ENCODE peak calls at places on chromosomes 12 and 14, in ten cellular contexts. G is germinal center; S is activated CD4-positive, CD25-positive, alpha-beta regulatory T cell; T is memory B cell; C is stimulated activated CD4-positive, alpha-beta T cell treated with anti-CD3 and anti-CD28 coated beads, Interleukin-15, amount 100 ng/mL, for 48 hours; M is COLO829; O is effector CD4-positive, alpha-beta T cell; X is NCI-H1417 treated with DMSO at 0.1 percent for 48 hours; J is activated naive CD4-positive, alpha-beta T cell; A is neural crest cell. V is an unnamed sample.

GRCh38 chr12:124946440-124946793 is 32.0 kb upstream of the UBC start:
- DNase-seq in G (no peak), M (no peak), X (no peak), C (no peak), J (no peak), A (no peak), S (no peak), O (no peak), T (no peak), V (no peak)

GRCh38 chr12:113472191-113473190 is 820 bp upstream of the LHX5 start:
- DNase-seq in T (no peak), X (no peak), J (no peak), S (no peak), O (no peak), M (no peak), G (no peak), C (no peak), A (no peak), V (no peak)

GRCh38 chr14:51554953-51555352 is 96.8 kb upstream of the FRMD6 start:
- DNase-seq in O (no peak), G (no peak), S (no peak), T (no peak), C (no peak), X (no peak), M (no peak), A (no peak), J (no peak), V (no peak)

GRCh38 chr14:87066221-87066817 is 926.7 kb downstream of the GALC start:
- DNase-seq in O (no peak), X (no peak), M (no peak), A (no peak), S (no peak), T (no peak), G (no peak), J (no peak), C (no peak), V (no peak)

GRCh38 chr12:54160807-54161480 is 27.8 kb downstream of the SMUG1 start:
- DNase-seq in T (no peak), M (no peak), X (peak; percentile 75), C (no peak), A (no peak), O (no peak), G (no peak), J (no peak), S (no peak), V (no peak)

GRCh38 chr12:15244341-15244740 is 23.1 kb upstream of the RERG start:
- DNase-seq in M (no peak), G (no peak), C (no peak), S (no peak), A (no peak), X (no peak), J (no peak), T (no peak), O (no peak), V (no peak)

GRCh38 chr12:101127521-101128219 is 82.4 kb downstream of the SLC5A8 start:
- DNase-seq in X (no peak), S (no peak), A (no peak), O (no peak), J (no peak), G (no peak), T (no peak), C (no peak), M (no peak), V (no peak)

GRCh38 chr12:42407306-42407705 is 81.3 kb downstream of the PPHLN1 start:
- DNase-seq in J (no peak), X (no peak), C (no peak), O (no peak), M (no peak), S (no peak), A (no peak), T (no peak), G (no peak), V (no peak)

GRCh38 chr12:4143909-4144308 is 129.7 kb upstream of the CCND2 start:
- DNase-seq in T (no peak), A (no peak), O (no peak), M (no peak), C (no peak), G (peak; percentile 30), S (no peak), J (no peak), X (no peak), V (no peak)

GRCh38 chr12:87304406-87304805 is 724.8 kb downstream of the C12orf50 start:
- DNase-seq in X (no peak), T (no peak), O (no peak), A (no peak), M (no peak), J (no peak), G (no peak), C (no peak), S (no peak), V (no peak)

GRCh38 chr14:37973031-37973908 is 234.4 kb upstream of the SSTR1 start:
- DNase-seq in G (no peak), S (no peak), T (no peak), J (no peak), O (no peak), M (no peak), A (no peak), X (no peak), C (no peak), V (no peak)

V was measured in central memory CD8-positive, alpha-beta T cell.